ENCODE peak calls at places on chromosomes 13 and 19, in nine cellular contexts. J is foreskin fibroblast; T is left ventricle myocardium inferior; Y is stimulated activated CD4-positive, alpha-beta T cell treated with anti-CD3 and anti-CD28 coated beads, Interleukin-12 subunit alpha, Interleukin-12 subunit beta, amount 100 ng/mL, for 24 hours; F is activated naive CD8-positive, alpha-beta T cell treated with anti-CD3 and anti-CD28 coated beads for 36 hours; H is AG04450; N is coronary artery; I is AG09319; Z is A172. Q is an unnamed sample.

GRCh38 chr19:54433697-54434096 is 15.3 kb upstream of the LENG8 start:
- DNase-seq in Z (no peak), T (no peak), I (no peak), N (no peak), J (no peak), Y (no peak), H (no peak), F (no peak), Q (no peak)

GRCh38 chr19:8459520-8460260 is 14.9 kb downstream of the HNRNPM start:
- DNase-seq in T (no peak), F (no peak), I (no peak), Y (no peak), J (peak; percentile 87), H (peak; percentile 53), N (no peak), Z (peak; percentile 63), Q (no peak)

GRCh38 chr19:30567535-30568232 is 195.5 kb downstream of the ZNF536 start:
- DNase-seq in H (no peak), Y (no peak), N (no peak), T (no peak), I (no peak), Z (no peak), F (no peak), J (peak; percentile 19), Q (no peak)

GRCh38 chr19:18431351-18432197 is 6.4 kb downstream of the ISYNA1 start:
- DNase-seq in Y (no peak), Z (no peak), I (no peak), J (no peak), N (no peak), F (no peak), T (no peak), H (no peak), Q (peak; percentile 39)

GRCh38 chr19:35264281-35265125 is 4.3 kb upstream of the USF2 start:
- DNase-seq in Y (no peak), Z (no peak), J (no peak), T (no peak), H (no peak), I (no peak), F (no peak), N (peak; percentile 65), Q (no peak)

GRCh38 chr13:74444877-74445479 is 310.8 kb upstream of the KLF12 start:
- DNase-seq in Y (no peak), N (no peak), Z (peak; percentile 8), J (peak; percentile 54), H (no peak), T (no peak), I (no peak), F (no peak), Q (no peak)

GRCh38 chr13:27792393-27793218 is at the start of gene GSX1:
- DNase-seq in T (peak; percentile 63), F (peak; percentile 65), Y (peak; percentile 4), Z (peak; percentile 35), H (no peak), N (no peak), J (peak; percentile 87), I (no peak), Q (peak; percentile 95)

GRCh38 chr19:38039966-38040365 is 133.0 kb downstream of the SIPA1L3 start:
- DNase-seq in F (no peak), Z (peak; percentile 91), J (peak; percentile 90), H (peak; percentile 55), I (no peak), N (no peak), T (no peak), Y (no peak), Q (no peak)

GRCh38 chr19:3818918-3819317 is 32.7 kb upstream of the MATK start:
- DNase-seq in J (no peak), I (no peak), Z (no peak), Y (no peak), N (no peak), T (no peak), F (no peak), H (no peak), Q (peak; percentile 31)

GRCh38 chr13:71685072-71685471 is 181.9 kb downstream of the DACH1 start:
- DNase-seq in I (no peak), J (no peak), Z (no peak), Y (no peak), F (no peak), N (no peak), H (no peak), T (no peak), Q (peak; percentile 63)

GRCh38 chr19:21328402-21328801 is 808 bp downstream of the ZNF708 start:
- DNase-seq in Y (no peak), F (no peak), I (no peak), T (no peak), Z (no peak), N (no peak), H (no peak), J (peak; percentile 7), Q (peak; percentile 65)

GRCh38 chr13:52832268-52832667 is 16.2 kb downstream of the PCDH8 start:
- DNase-seq in F (no peak), N (no peak), T (no peak), Z (no peak), J (no peak), I (no peak), Y (no peak), H (no peak), Q (no peak)